ENCODE peak calls at places on chromosomes 7 and 10, in seven cellular contexts. I is AG08395; R is GOT3; X is A549; U is activated naive CD8-positive, alpha-beta T cell treated with anti-CD3 and anti-CD28 coated beads, Interleukin-2, amount 10 ng/mL, durations not matched to agents 7 days and 5 days; M is activated CD8-positive, alpha-beta memory T cell treated with anti-CD3 and anti-CD28 coated beads, Interleukin-2, amount 50 U/mL, for 4 hours; A is transverse colon. Z is an unnamed sample.

GRCh38 chr7:22301790-22302189 is 55.2 kb downstream of the RAPGEF5 start:
- DNase-seq in X (no peak), R (no peak), M (no peak), I (no peak), U (no peak), A (no peak), Z (no peak)

GRCh38 chr10:131548176-131548575 is 236.7 kb upstream of the TCERG1L start:
- DNase-seq in I (no peak), U (no peak), X (no peak), R (no peak), A (no peak), M (no peak), Z (no peak)

GRCh38 chr10:88455831-88456230 is 127.3 kb downstream of the RNLS start:
- DNase-seq in R (no peak), A (no peak), X (no peak), I (peak), M (no peak), U (no peak), Z (no peak)

GRCh38 chr7:135726389-135726788 is 1.6 kb downstream of the SLC13A4 start:
- DNase-seq in I (no peak), M (no peak), X (no peak), R (no peak), U (no peak), A (no peak), Z (no peak)

GRCh38 chr7:107939472-107940145 is 48.6 kb downstream of the DLD start:
- DNase-seq in X (no peak), I (peak), R (peak), A (no peak), M (no peak), U (no peak), Z (no peak)

GRCh38 chr10:120415709-120416330 is 41.2 kb upstream of the PLPP4 start:
- DNase-seq in A (no peak), X (no peak), R (no peak), M (no peak), U (no peak), I (peak), Z (no peak)

GRCh38 chr10:110304394-110304779 is 333 bp downstream of the SMNDC1 start:
- DNase-seq in I (peak), M (no peak), U (no peak), X (no peak), A (no peak), R (no peak), Z (peak)

GRCh38 chr10:129765664-129766550 is 198.2 kb downstream of the EBF3 start:
- DNase-seq in M (no peak), U (no peak), X (no peak), R (no peak), A (peak), I (no peak), Z (no peak)

GRCh38 chr10:8405551-8405950 is 351.1 kb downstream of the GATA3 start:
- DNase-seq in A (no peak), M (no peak), R (no peak), U (no peak), I (no peak), X (no peak), Z (no peak)

GRCh38 chr10:117552156-117552620 is 9.6 kb downstream of the EMX2 start:
- DNase-seq in X (no peak), A (no peak), I (no peak), U (peak), R (no peak), M (no peak), Z (peak)

GRCh38 chr7:49893131-49893530 is 119.7 kb downstream of the VWC2 start:
- DNase-seq in M (no peak), A (no peak), X (no peak), U (no peak), R (no peak), I (no peak), Z (no peak)

GRCh38 chr7:135317676-135318326 is 84.2 kb downstream of the STRA8 start:
- DNase-seq in U (no peak), A (peak), M (no peak), X (no peak), I (no peak), R (no peak), Z (no peak)

GRCh38 chr7:13949939-13950338 is 39.5 kb downstream of the ETV1 start:
- DNase-seq in I (no peak), M (no peak), R (no peak), A (no peak), X (no peak), U (no peak), Z (no peak)

GRCh38 chr7:26166681-26167266 is 14.8 kb downstream of the NFE2L3 start:
- DNase-seq in M (no peak), R (no peak), I (no peak), X (no peak), A (no peak), U (no peak), Z (no peak)

GRCh38 chr7:38929460-38930171 is 20.6 kb upstream of the VPS41 start:
- DNase-seq in M (no peak), X (no peak), A (no peak), R (no peak), U (no peak), I (no peak), Z (no peak)

GRCh38 chr10:29590598-29591415 is 44.0 kb downstream of the SVIL start:
- DNase-seq in X (peak), R (no peak), U (no peak), M (no peak), A (no peak), I (peak), Z (no peak)

GRCh38 chr10:77581738-77582137 is 55.9 kb downstream of the KCNMA1 start:
- DNase-seq in I (no peak), X (no peak), U (no peak), M (no peak), A (no peak), R (no peak), Z (no peak)

GRCh38 chr7:16647435-16647960 is 1.5 kb downstream of the BZW2 start:
- DNase-seq in I (no peak), U (no peak), M (no peak), X (no peak), R (no peak), A (no peak), Z (no peak)

GRCh38 chr10:132107211-132107946 is 41.6 kb downstream of the JAKMIP3 start:
- DNase-seq in X (no peak), M (no peak), U (peak), R (no peak), I (no peak), A (no peak), Z (no peak)

GRCh38 chr7:120941064-120941463 is 9.5 kb upstream of the ING3 start:
- DNase-seq in I (peak), A (no peak), R (no peak), M (no peak), X (no peak), U (no peak), Z (no peak)

GRCh38 chr7:106220307-106220706 is 64.5 kb downstream of the NAMPT start:
- DNase-seq in X (no peak), R (no peak), I (no peak), M (no peak), U (no peak), A (no peak), Z (peak)